ENCODE peak calls at places on chromosomes 13 and 19, in six cellular contexts. C is NAMALWA; P is stimulated activated CD8-positive, alpha-beta memory T cell treated with anti-CD3 and anti-CD28 coated beads, Interleukin-4, amount 100 ng/mL, for 48 hours; O is nucleus accumbens; Q is astrocyte of the spinal cord; K is stimulated activated CD4-positive, alpha-beta T cell treated with anti-CD3 and anti-CD28 coated beads, Interleukin-1b, Interleukin-23, amount 100 ng/mL, for 1 hour. G is an unnamed sample.

GRCh38 chr19:6510618-6511017 is 8.5 kb upstream of the TUBB4A start:
- DNase-seq in C (no peak), P (no peak), O (no peak), Q (no peak), K (no peak), G (no peak)

GRCh38 chr19:20388826-20389225 is 176.8 kb downstream of the ZNF737 start:
- DNase-seq in C (no peak), P (no peak), O (no peak), Q (no peak), K (no peak), G (no peak)

GRCh38 chr13:80871481-80871880 is 530.6 kb upstream of the SPRY2 start:
- DNase-seq in C (no peak), P (no peak), O (no peak), Q (peak), K (no peak), G (peak)

GRCh38 chr19:56988271-56988670 is 131.5 kb upstream of the USP29 start:
- DNase-seq in C (no peak), P (no peak), O (no peak), Q (no peak), K (no peak), G (no peak)

GRCh38 chr13:35699181-35699580 is 222.7 kb upstream of the MAB21L1 start:
- DNase-seq in C (no peak), P (no peak), O (no peak), Q (peak), K (no peak), G (peak)

GRCh38 chr19:1672038-1672768 is 19.8 kb upstream of the TCF3 start:
- DNase-seq in C (peak), P (peak), O (no peak), Q (no peak), K (peak), G (peak)

GRCh38 chr13:101523732-101524131 is 71.3 kb downstream of the ITGBL1 start:
- DNase-seq in C (no peak), P (no peak), O (no peak), Q (peak), K (no peak), G (peak)

GRCh38 chr19:42474743-42475142 is 32.0 kb upstream of the CXCL17 start:
- DNase-seq in C (no peak), P (no peak), O (no peak), Q (no peak), K (no peak), G (no peak)

GRCh38 chr19:55406869-55407624 is 541 bp downstream of the UBE2S start:
- DNase-seq in C (peak), P (peak), O (no peak), Q (peak), K (no peak), G (peak)

GRCh38 chr13:32728327-32728726 is 142.1 kb downstream of the PDS5B start:
- DNase-seq in C (no peak), P (no peak), O (no peak), Q (no peak), K (no peak), G (no peak)

GRCh38 chr13:105572401-105572800 is 963.1 kb downstream of the EFNB2 start:
- DNase-seq in C (no peak), P (no peak), O (no peak), Q (no peak), K (no peak), G (peak)

GRCh38 chr13:110133425-110134235 is 173.3 kb downstream of the COL4A1 start:
- DNase-seq in C (no peak), P (no peak), O (no peak), Q (no peak), K (no peak), G (no peak)

GRCh38 chr19:3599776-3600183 is 6.9 kb downstream of the TBXA2R start:
- DNase-seq in C (no peak), P (no peak), O (no peak), Q (no peak), K (no peak), G (no peak)

GRCh38 chr19:23698711-23699520 is 11.9 kb upstream of the ZNF675 start:
- DNase-seq in C (no peak), P (no peak), O (no peak), Q (no peak), K (no peak), G (no peak)

GRCh38 chr13:84641491-84641890 is 759.2 kb upstream of the SLITRK1 start:
- DNase-seq in C (no peak), P (no peak), O (no peak), Q (peak), K (no peak), G (peak)

GRCh38 chr13:28530729-28531194 is 35.8 kb upstream of the FLT1 start:
- DNase-seq in C (no peak), P (no peak), O (no peak), Q (peak), K (no peak), G (peak)

GRCh38 chr19:19268453-19269385 is 4.4 kb downstream of the TM6SF2 start:
- DNase-seq in C (no peak), P (no peak), O (no peak), Q (no peak), K (no peak), G (no peak)

GRCh38 chr19:19501798-19502197 is 13.6 kb downstream of the TSSK6 start:
- DNase-seq in C (no peak), P (no peak), O (no peak), Q (no peak), K (no peak), G (no peak)

GRCh38 chr19:55353803-55354697 is 469 bp downstream of the COX6B2 start:
- DNase-seq in C (peak), P (peak), O (no peak), Q (peak), K (peak), G (peak)

GRCh38 chr13:48415516-48415915 is 2.6 kb upstream of the LPAR6 start:
- DNase-seq in C (no peak), P (no peak), O (no peak), Q (no peak), K (no peak), G (no peak)

GRCh38 chr13:96104516-96104915 is 14.6 kb downstream of the HS6ST3 start:
- DNase-seq in C (no peak), P (no peak), O (no peak), Q (no peak), K (no peak), G (no peak)

GRCh38 chr19:12994701-12995595 is at the start of gene NFIX:
- DNase-seq in C (no peak), P (peak), O (no peak), Q (peak), K (peak), G (peak)

GRCh38 chr13:24313449-24313848 is 4.1 kb downstream of the C1QTNF9 start:
- DNase-seq in C (no peak), P (no peak), O (no peak), Q (no peak), K (no peak), G (no peak)

GRCh38 chr13:76696370-76696769 is 189.8 kb downstream of the KCTD12 start:
- DNase-seq in C (no peak), P (no peak), O (no peak), Q (peak), K (no peak), G (peak)

GRCh38 chr13:77696006-77696862 is 1.3 kb upstream of the SLAIN1 start:
- DNase-seq in C (peak), P (no peak), O (peak), Q (peak), K (no peak), G (peak)

GRCh38 chr13:113907637-113908617 is 44.1 kb upstream of the GAS6 start:
- DNase-seq in C (no peak), P (peak), O (no peak), Q (peak), K (no peak), G (peak)

GRCh38 chr19:30479231-30479630 is 107.0 kb downstream of the ZNF536 start:
- DNase-seq in C (no peak), P (no peak), O (no peak), Q (no peak), K (no peak), G (no peak)

GRCh38 chr13:35789335-35790166 is 313.1 kb upstream of the MAB21L1 start:
- DNase-seq in C (peak), P (no peak), O (no peak), Q (peak), K (no peak), G (peak)

GRCh38 chr13:112977091-112977490 is 8.1 kb downstream of the MCF2L start:
- DNase-seq in C (no peak), P (no peak), O (no peak), Q (no peak), K (no peak), G (no peak)

GRCh38 chr13:111539791-111540446 is 219.5 kb downstream of the TEX29 start:
- DNase-seq in C (no peak), P (no peak), O (no peak), Q (no peak), K (no peak), G (no peak)

GRCh38 chr19:1750343-1751021 is 2.8 kb upstream of the ONECUT3 start:
- DNase-seq in C (no peak), P (no peak), O (no peak), Q (no peak), K (no peak), G (no peak)

GRCh38 chr13:113599396-113599795 is 14.8 kb downstream of the TFDP1 start:
- DNase-seq in C (no peak), P (no peak), O (no peak), Q (no peak), K (no peak), G (no peak)